ENCODE peak calls at places on chromosomes 12 and 14, in eight cellular contexts. B, E, Z, X, U, F, P and K are unnamed samples.

GRCh38 chr12:39161686-39162085 is 256.3 kb upstream of the CPNE8 start:
- DNase-seq in B (no peak), E (no peak), Z (no peak), X (no peak), U (no peak), F (no peak), P (no peak), K (no peak)

GRCh38 chr12:857611-858010 is 91.9 kb downstream of the RAD52 start:
- DNase-seq in B (peak; percentile 46), E (peak; percentile 82), Z (peak; percentile 29), X (no peak), U (no peak), F (no peak), P (no peak), K (peak; percentile 43)

GRCh38 chr14:64235652-64236640 is 58.2 kb downstream of the ESR2 start:
- DNase-seq in B (no peak), E (no peak), Z (no peak), X (no peak), U (no peak), F (peak; percentile 93), P (peak; percentile 15), K (no peak)

GRCh38 chr14:22767323-22767589 is 768 bp downstream of the OXA1L start:
- DNase-seq in B (no peak), E (no peak), Z (no peak), X (no peak), U (no peak), F (no peak), P (no peak), K (no peak)

GRCh38 chr12:14774944-14775651 is 28.2 kb downstream of the WBP11 start:
- DNase-seq in B (no peak), E (peak; percentile 61), Z (peak; percentile 23), X (peak; percentile 42), U (peak; percentile 64), F (no peak), P (no peak), K (no peak)

GRCh38 chr12:38664661-38665269 is 240.6 kb downstream of the CPNE8 start:
- DNase-seq in B (no peak), E (no peak), Z (no peak), X (no peak), U (no peak), F (peak; percentile 15), P (peak; percentile 50), K (no peak)

GRCh38 chr12:15984963-15985362 is 73.8 kb downstream of the DERA start:
- DNase-seq in B (no peak), E (no peak), Z (no peak), X (no peak), U (no peak), F (no peak), P (no peak), K (no peak)

GRCh38 chr12:128792881-128793280 is 30.9 kb downstream of the SLC15A4 start:
- DNase-seq in B (no peak), E (peak; percentile 48), Z (no peak), X (no peak), U (no peak), F (no peak), P (no peak), K (no peak)

GRCh38 chr14:71932229-71932951 is at the start of gene RGS6:
- DNase-seq in B (no peak), E (no peak), Z (no peak), X (peak; percentile 29), U (peak; percentile 38), F (no peak), P (peak; percentile 73), K (no peak)

GRCh38 chr14:71931492-71932228 is 569 bp upstream of the RGS6 start:
- DNase-seq in B (no peak), E (peak; percentile 43), Z (no peak), X (no peak), U (no peak), F (no peak), P (no peak), K (no peak)

GRCh38 chr14:71933026-71933587 is 878 bp downstream of the RGS6 start:
- DNase-seq in B (no peak), E (no peak), Z (no peak), X (no peak), U (no peak), F (no peak), P (no peak), K (no peak)
- TF ChIP-seq CTCF in B (no peak), E (no peak), Z (no peak), X (no peak), U (no peak), F (peak; percentile 7), P (no peak), K (no peak)

GRCh38 chr12:47071241-47071852 is 8.1 kb upstream of the PCED1B start:
- DNase-seq in B (no peak), E (no peak), Z (no peak), X (no peak), U (no peak), F (no peak), P (peak; percentile 29), K (no peak)
- TF ChIP-seq CTCF in B (peak; percentile 70), E (peak; percentile 7), Z (no peak), X (no peak), U (peak; percentile 48), F (peak; percentile 43), P (peak; percentile 46), K (peak; percentile 25)

GRCh38 chr14:69877492-69877891 is 1.7 kb upstream of the SMOC1 start:
- DNase-seq in B (no peak), E (no peak), Z (no peak), X (no peak), U (peak; percentile 14), F (no peak), P (peak; percentile 37), K (no peak)
- TF ChIP-seq CTCF in B (peak; percentile 61), E (peak; percentile 55), Z (no peak), X (no peak), U (peak; percentile 39), F (peak; percentile 53), P (peak; percentile 47), K (peak; percentile 10)

GRCh38 chr14:36580856-36581831 is 1.3 kb downstream of the NKX2-8 start:
- DNase-seq in B (no peak), E (no peak), Z (no peak), X (no peak), U (peak; percentile 24), F (no peak), P (no peak), K (no peak)
- TF ChIP-seq CTCF in B (no peak), E (no peak), Z (no peak), X (no peak), U (no peak), F (no peak), P (no peak), K (no peak)

DNA sequence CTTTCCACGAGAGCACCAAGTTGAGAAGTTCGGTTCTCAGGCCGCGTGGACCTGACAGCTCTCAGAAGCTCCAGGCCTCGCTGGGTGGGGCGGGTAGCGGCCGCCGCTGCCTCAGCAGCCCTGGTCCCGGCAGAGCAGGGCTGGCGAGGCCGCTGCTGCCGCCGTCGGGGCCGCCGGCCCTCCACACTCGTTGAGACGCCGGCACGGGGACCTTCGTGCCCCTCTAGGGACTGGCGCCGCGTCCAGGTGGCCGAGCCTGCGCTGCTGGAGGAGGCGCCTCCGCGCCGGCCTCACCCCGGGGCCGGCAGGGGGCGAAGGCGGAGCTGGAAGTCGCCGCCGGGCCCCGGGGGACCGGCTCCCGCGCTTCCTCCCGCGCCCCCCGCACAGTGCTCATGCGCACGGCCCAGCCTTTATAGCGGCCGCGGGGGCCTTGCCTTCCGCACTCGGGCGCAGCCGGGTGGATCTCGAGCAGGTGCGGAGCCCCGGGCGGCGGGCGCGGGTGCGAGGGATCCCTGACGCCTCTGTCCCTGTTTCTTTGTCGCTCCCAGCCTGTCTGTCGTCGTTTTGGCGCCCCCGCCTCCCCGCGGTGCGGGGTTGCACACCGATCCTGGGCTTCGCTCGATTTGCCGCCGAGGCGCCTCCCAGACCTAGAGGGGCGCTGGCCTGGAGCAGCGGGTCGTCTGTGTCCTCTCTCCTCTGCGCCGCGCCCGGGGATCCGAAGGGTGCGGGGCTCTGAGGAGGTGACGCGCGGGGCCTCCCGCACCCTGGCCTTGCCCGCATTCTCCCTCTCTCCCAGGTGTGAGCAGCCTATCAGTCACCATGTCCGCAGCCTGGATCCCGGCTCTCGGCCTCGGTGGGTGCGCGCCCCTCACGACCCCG is at the start of gene COCH:
- DNase-seq in B (no peak), E (peak; percentile 50), Z (no peak), X (no peak), U (peak; percentile 49), F (no peak), P (peak; percentile 26), K (no peak)
- TF ChIP-seq CTCF in B (peak; percentile 35), E (peak; percentile 19), Z (no peak), X (no peak), U (peak; percentile 34), F (peak; percentile 50), P (no peak), K (no peak)

DNA sequence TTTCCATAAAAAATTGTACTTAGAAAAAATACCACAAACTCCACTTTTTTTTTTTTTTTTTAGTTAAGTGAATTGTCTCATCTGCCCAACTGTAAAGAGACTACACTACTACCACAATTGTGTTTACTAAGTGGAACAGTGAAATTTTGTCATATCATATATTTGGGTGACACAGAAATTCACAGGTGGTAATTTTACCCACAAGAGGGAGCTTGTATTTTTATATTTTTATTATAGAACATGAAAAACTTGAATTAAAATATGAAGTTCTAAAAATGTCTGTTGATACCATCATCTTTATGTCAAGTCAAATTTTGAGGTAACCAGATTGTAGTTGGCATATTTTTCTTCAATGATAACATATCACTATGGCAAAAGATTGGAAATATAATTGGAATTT is 329.4 kb upstream of the SOX5 start:
- DNase-seq in B (no peak), E (no peak), Z (no peak), X (no peak), U (no peak), F (no peak), P (no peak), K (no peak)
- TF ChIP-seq CTCF in B (no peak), E (no peak), Z (no peak), X (no peak), U (no peak), F (no peak), P (no peak), K (no peak)

DNA sequence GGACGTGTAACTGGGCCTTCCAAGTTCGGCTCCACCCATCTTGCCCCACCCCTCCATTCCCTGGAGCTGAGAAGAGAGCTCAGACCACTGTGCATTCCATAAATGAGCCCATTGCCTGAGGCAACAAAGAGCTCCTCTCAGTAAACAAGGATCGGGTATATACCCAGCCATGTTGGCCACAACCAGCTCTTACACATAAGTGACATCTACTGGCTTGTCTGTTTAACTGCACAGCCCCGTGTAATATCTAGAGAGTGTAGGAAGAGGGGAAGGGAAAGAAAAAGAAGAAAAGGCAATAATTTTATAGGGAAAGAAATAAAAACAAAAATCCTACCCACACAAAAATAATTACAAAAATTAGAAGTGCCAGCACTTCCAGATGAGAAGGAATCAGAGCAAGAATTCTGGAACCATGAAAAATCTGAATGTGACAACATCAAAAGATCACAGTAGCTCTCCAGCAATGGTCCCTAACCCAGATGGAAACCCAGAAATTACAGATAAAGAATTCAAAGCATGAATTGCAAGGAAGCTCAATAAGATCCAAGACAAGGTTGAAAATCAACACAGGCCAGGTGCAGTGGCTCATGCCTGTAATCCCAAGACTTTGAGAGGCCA is 308.1 kb downstream of the RPAP3 start:
- DNase-seq in B (no peak), E (no peak), Z (no peak), X (no peak), U (peak; percentile 37), F (no peak), P (peak; percentile 73), K (peak; percentile 48)
- TF ChIP-seq CTCF in B (peak; percentile 85), E (peak; percentile 43), Z (no peak), X (peak; percentile 50), U (peak; percentile 33), F (peak; percentile 43), P (peak; percentile 81), K (peak; percentile 52)